ENCODE peak calls at places on chromosomes 16 and 17, in six cellular contexts. B is testis, C is Peyer's patch, U is lower leg skin, H is lower lobe of right lung, L is neural progenitor cell. T is an unnamed sample.

GRCh38 chr16:85383836-85384825 is 229.0 kb upstream of the GSE1 start:
- DNase-seq in B (no peak), C (no peak), U (no peak), H (peak; percentile 34), L (no peak), T (no peak)

GRCh38 chr16:67092227-67092626 is 17.5 kb upstream of the PHAF1 start:
- DNase-seq in B (no peak), C (no peak), U (no peak), H (no peak), L (no peak), T (no peak)

GRCh38 chr16:23374721-23375120 is 72.6 kb downstream of the SCNN1B start:
- DNase-seq in B (no peak), C (no peak), U (no peak), H (peak; percentile 68), L (no peak), T (no peak)

GRCh38 chr17:49132699-49133364 is at the start of gene B4GALNT2:
- DNase-seq in B (peak; percentile 19), C (peak; percentile 81), U (no peak), H (peak; percentile 58), L (peak; percentile 71), T (peak; percentile 40)

GRCh38 chr17:7897773-7898172 is 9.2 kb downstream of the CHD3 start:
- DNase-seq in B (no peak), C (no peak), U (peak; percentile 67), H (no peak), L (no peak), T (no peak)

GRCh38 chr17:30831663-30832437 is at the start of gene ATAD5:
- DNase-seq in B (peak; percentile 95), C (peak; percentile 92), U (peak; percentile 98), H (peak; percentile 96), L (peak; percentile 89), T (peak; percentile 95)

GRCh38 chr16:76665571-76666275 is 388.5 kb downstream of the CNTNAP4 start:
- DNase-seq in B (no peak), C (no peak), U (no peak), H (no peak), L (no peak), T (no peak)

GRCh38 chr16:77137045-77137444 is 53.9 kb upstream of the MON1B start:
- DNase-seq in B (no peak), C (no peak), U (no peak), H (no peak), L (no peak), T (no peak)

GRCh38 chr16:67758006-67758405 is 38.9 kb upstream of the GFOD2 start:
- DNase-seq in B (no peak), C (no peak), U (no peak), H (no peak), L (no peak), T (no peak)

GRCh38 chr17:43912635-43913304 is 5.4 kb upstream of the MPP2 start:
- DNase-seq in B (no peak), C (no peak), U (no peak), H (no peak), L (no peak), T (no peak)
- H3K4me3 ChIP-seq in B (no peak overlapping the region), C (no peak overlapping the region), U (no peak overlapping the region), H (no peak overlapping the region), L (no peak overlapping the region), T (no peak overlapping the region)

GRCh38 chr16:31701734-31702133 is 171.9 kb upstream of the ZNF267 start:
- DNase-seq in B (no peak), C (no peak), U (no peak), H (no peak), L (no peak), T (no peak)
- H3K4me3 ChIP-seq in B (no peak overlapping the region), C (no peak overlapping the region), U (no peak overlapping the region), H (peak overlapping the region; percentile 85), L (peak overlapping the region; percentile 85), T (no peak overlapping the region)

DNA sequence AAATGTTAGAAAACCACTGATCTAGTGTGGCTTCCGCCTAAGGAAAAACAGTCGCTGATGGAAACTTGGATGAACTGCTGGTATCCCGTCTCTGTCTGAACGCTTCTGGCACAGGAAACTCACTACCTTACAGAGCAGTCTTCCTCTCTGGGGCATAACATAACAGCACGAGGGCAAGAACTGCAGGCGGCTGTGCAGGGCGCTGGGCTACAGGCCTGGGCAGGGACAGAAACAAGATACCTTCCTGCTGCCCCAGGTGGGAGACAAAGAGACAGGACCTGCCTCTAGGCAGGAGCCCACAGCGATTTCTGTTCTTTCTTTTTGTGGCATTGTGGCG is 10.5 kb downstream of the MXRA7 start:
- DNase-seq in B (no peak), C (no peak), U (no peak), H (no peak), L (no peak), T (no peak)
- H3K4me3 ChIP-seq in B (no peak overlapping the region), C (peak overlapping the region; percentile 26), U (no peak overlapping the region), H (peak overlapping the region; percentile 28), L (no peak overlapping the region), T (no peak overlapping the region)

GRCh38 chr17:20246692-20247091 is 220.6 kb downstream of the LGALS9B start:
- DNase-seq in B (no peak), C (no peak), U (no peak), H (no peak), L (no peak), T (no peak)
- H3K4me3 ChIP-seq in B (no peak overlapping the region), C (no peak overlapping the region), U (no peak overlapping the region), H (no peak overlapping the region), L (no peak overlapping the region), T (no peak overlapping the region)

GRCh38 chr17:3912827-3913226 is 3.4 kb downstream of the P2RX1 start:
- DNase-seq in B (no peak), C (no peak), U (no peak), H (no peak), L (no peak), T (no peak)

GRCh38 chr17:3914319-3914685 is 2.0 kb downstream of the P2RX1 start:
- DNase-seq in B (no peak), C (no peak), U (no peak), H (no peak), L (no peak), T (no peak)

GRCh38 chr17:3915642-3916012 is 638 bp downstream of the P2RX1 start:
- DNase-seq in B (no peak), C (no peak), U (no peak), H (no peak), L (no peak), T (no peak)

GRCh38 chr17:3911271-3912053 is 4.8 kb downstream of the P2RX1 start:
- DNase-seq in B (no peak), C (no peak), U (no peak), H (no peak), L (no peak), T (no peak)

DNA sequence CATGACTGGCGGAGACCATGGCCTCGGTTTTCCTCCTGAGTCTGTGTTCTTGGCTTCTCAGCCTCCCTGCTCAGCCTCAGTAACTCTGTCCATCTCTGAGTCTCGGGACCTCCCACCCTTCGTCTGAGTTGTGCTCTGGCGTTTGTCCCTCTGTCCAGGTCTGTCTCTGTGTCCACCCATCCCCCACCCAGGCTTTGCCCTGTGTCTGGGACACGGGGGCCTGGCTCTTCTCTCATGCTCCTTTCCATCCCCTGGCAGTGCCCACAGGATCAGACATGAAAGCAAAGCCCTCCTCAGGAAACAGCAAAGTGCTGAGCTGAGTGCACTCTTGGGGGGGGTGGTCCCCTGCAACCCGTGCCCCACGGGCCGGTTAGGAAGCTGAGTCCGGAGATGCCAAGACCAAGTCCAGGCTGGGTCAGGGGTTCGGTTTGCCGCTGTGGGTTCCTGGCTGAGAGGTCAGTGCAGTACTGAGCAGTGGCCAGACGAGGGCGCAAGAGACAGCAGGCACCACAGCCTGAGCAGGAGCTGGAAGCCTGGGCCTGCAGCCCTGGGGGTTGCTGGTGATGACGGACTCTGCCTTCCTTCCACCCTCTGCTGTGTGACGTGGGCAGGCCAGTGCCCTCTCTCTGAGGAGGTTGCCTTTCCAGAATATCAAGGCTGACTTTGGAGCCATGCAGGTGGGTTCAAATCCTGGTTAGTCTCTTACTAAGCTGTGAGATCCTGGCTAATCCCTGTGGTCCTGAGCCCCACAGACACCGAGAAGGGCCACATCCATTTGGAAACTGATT is 2.5 kb downstream of the P2RX1 start:
- DNase-seq in B (peak; percentile 89), C (peak; percentile 88), U (peak; percentile 94), H (peak; percentile 88), L (peak; percentile 84), T (peak; percentile 62)
- H3K4me3 ChIP-seq in B (no peak overlapping the region), C (peak overlapping the region; percentile 31), U (no peak overlapping the region), H (peak overlapping the region; percentile 37), L (no peak overlapping the region), T (no peak overlapping the region)

T was measured in MG63.